ENCODE peak calls at places on chromosomes 6 and 20, in six cellular contexts. T is GM12865, I is ovary, J is AG09319, H is cardiac muscle cell, M is fibroblast of the aortic adventitia. L is an unnamed sample.

GRCh38 chr6:37819177-37819801 is at the start of gene ZFAND3:
- DNase-seq in T (peak), I (peak), J (peak), H (peak), M (peak), L (peak)

GRCh38 chr6:133973109-133973971 is 20.3 kb downstream of the TBPL1 start:
- DNase-seq in T (peak), I (no peak), J (no peak), H (peak), M (peak), L (no peak)

GRCh38 chr6:32666420-32667300 is at the start of gene HLA-DQB1:
- DNase-seq in T (peak), I (no peak), J (no peak), H (peak), M (no peak), L (peak)

GRCh38 chr20:44092551-44093248 is 94.3 kb downstream of the JPH2 start:
- DNase-seq in T (peak), I (no peak), J (peak), H (peak), M (peak), L (peak)

GRCh38 chr20:17635846-17636245 is 46.2 kb downstream of the RRBP1 start:
- DNase-seq in T (no peak), I (peak), J (no peak), H (no peak), M (peak), L (peak)

GRCh38 chr6:26657268-26657667 is 2.3 kb downstream of the ZNF322 start:
- DNase-seq in T (no peak), I (no peak), J (no peak), H (no peak), M (no peak), L (no peak)

GRCh38 chr6:72968704-72969103 is 256.6 kb downstream of the KHDC1L start:
- DNase-seq in T (no peak), I (no peak), J (no peak), H (no peak), M (no peak), L (no peak)

GRCh38 chr6:161292145-161292544 is 18.3 kb upstream of the AGPAT4 start:
- DNase-seq in T (no peak), I (no peak), J (no peak), H (no peak), M (no peak), L (no peak)

GRCh38 chr6:35602133-35602946 is 86.4 kb downstream of the FKBP5 start:
- DNase-seq in T (peak), I (no peak), J (no peak), H (peak), M (peak), L (no peak)

GRCh38 chr6:135458051-135458450 is 39.5 kb downstream of the AHI1 start:
- DNase-seq in T (no peak), I (no peak), J (no peak), H (no peak), M (peak), L (no peak)

DNA sequence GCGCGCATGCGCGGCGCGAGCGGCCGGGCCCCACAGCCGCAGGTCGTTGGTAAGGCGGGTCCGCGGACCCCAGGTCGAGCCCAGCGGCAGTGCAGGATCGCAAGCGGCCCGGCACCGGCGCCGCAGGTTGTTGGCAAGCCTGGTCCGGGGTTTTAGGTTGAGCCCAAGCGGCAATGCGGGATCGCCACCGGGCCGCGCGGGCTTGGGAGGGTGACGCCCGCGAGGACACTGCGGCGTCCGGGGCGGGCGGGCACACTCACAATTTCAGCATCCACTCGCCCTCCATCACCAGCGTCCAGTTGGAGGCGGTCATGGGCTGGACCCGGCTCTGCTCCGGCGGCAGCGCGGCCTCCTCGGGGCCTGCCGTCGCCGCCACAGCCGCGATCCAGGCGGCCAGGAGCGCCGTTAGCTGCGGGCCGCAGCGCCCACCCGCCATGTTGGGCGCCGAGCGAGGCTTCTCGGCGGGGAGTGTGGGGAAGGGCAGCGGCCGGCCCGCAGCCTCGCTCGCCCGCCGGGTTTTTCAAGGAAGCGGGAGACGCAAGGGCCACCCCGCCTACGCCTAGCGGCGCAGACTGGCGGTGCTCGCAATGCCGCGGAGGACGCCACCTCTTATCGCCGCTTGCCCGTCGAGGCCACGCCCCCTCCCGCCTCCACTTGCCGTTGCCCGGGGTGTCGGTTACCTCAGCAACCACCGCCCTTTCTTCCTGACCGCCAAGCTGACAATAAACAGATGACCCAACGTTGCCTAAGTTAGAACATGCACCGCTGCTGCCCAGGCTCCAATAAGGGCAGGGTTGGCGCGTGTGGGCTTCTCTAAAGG is at the start of gene TMX4:
- DNase-seq in T (peak), I (peak), J (peak), H (peak), M (peak), L (peak)
- TF ChIP-seq CTCF in T (no peak), I (peak), J (peak), H (peak), M (peak), L (peak)

GRCh38 chr6:11011787-11012234 is 32.3 kb downstream of the ELOVL2 start:
- DNase-seq in T (peak), I (no peak), J (no peak), H (peak), M (peak), L (no peak)
- TF ChIP-seq CTCF in T (no peak), I (no peak), J (no peak), H (no peak), M (no peak), L (no peak)

DNA sequence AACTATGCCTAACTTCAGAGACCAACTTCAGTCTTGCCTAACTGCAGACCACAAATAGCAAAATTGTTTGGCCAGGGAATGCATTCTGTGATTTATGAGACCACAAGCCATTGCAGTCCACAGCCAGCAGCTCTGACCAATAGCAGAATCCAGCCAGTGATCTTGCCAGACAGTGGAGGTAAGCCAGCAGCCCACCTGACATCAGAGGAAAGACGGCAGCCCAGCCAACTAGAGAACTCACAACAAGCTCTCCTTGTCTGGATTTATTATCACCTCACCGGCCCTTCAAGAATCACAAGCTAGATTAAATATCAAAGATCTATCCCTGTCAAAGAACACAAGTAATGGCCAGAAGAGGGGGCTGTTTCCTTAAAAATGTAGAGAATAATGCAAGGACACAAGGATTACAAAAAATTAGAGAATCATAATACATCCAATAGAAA is 66.5 kb upstream of the SLC35F1 start:
- DNase-seq in T (peak), I (no peak), J (no peak), H (peak), M (peak), L (peak)
- TF ChIP-seq CTCF in T (peak), I (no peak), J (no peak), H (peak), M (peak), L (peak)

GRCh38 chr20:32822189-32822588 is 2.4 kb downstream of the MAPRE1 start:
- DNase-seq in T (no peak), I (no peak), J (no peak), H (no peak), M (no peak), L (no peak)

GRCh38 chr20:32820698-32821378 is 1.1 kb downstream of the MAPRE1 start:
- DNase-seq in T (peak), I (no peak), J (no peak), H (no peak), M (no peak), L (no peak)

GRCh38 chr20:32823737-32824588 is 4.2 kb downstream of the MAPRE1 start:
- DNase-seq in T (no peak), I (no peak), J (no peak), H (no peak), M (peak), L (no peak)

GRCh38 chr20:32823078-32823477 is 3.3 kb downstream of the MAPRE1 start:
- DNase-seq in T (no peak), I (no peak), J (no peak), H (peak), M (peak), L (no peak)

DNA sequence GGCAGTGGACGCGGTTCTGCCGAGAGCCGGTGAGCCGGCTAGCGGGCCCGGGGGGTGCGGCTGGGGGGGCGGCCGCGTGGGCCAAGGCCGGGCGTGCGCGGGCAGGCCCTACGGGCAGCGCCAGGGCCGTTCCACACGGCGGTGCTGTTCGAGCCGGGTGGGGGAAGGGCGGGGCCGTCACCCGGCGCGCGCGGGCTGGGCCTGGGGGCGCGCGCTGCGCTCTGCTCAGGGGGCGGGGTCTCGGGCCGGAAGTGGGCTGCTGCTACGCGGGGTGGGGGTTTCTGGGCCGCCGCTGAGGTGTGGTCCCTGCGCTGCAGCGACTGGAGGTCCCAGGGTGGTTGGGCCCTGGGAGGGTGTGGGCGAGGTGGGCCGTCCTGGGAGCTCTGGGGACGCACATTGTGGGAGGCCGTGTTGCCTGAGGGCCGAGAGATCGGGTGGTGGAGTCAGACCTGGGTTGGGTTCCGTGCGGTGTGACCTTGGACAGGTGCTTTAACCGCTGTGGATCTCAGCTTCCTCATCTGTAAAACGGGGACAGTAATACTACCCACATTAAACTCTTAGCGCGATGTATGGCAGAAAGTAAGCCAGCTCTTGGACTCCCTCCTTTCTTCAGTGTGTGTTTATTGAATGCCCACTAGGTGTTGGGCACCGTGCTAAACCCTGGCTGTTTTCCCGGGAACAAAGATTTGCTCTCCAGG is 395 bp downstream of the MAPRE1 start:
- DNase-seq in T (peak), I (no peak), J (no peak), H (peak), M (peak), L (peak)
- TF ChIP-seq CTCF in T (no peak), I (no peak), J (no peak), H (no peak), M (peak), L (peak)